ENCODE peak calls at places on chromosomes 1 and 21, in nine cellular contexts. K is activated CD8-positive, alpha-beta memory T cell treated with anti-CD3 and anti-CD28 coated beads, Interleukin-2, amount 50 U/mL, for 48 hours; U is activated CD8-positive, alpha-beta T cell treated with anti-CD3 and anti-CD28 coated beads for 36 hours; Z is activated T-helper 1 cell treated with anti-CD3 and anti-CD28 coated beads, Interleukin-12 subunit alpha, Interleukin-12 subunit beta, Interleukin-2, Interleukin-4 antibody, amounts not matched to agents 30 ng/mL and 10 ng/mL and 1 ng/mL, durations not matched to agents 14 hours and 24 hours and 36 hours; M is esophagus muscularis mucosa; S is Karpas-422; Y is astrocyte of the cerebellum; N is RCC 7860; G is CD8-positive, alpha-beta T cell. O is an unnamed sample.

GRCh38 chr1:24283326-24284155 is 35.6 kb upstream of the GRHL3 start:
- DNase-seq in Z (no peak), Y (peak), K (no peak), U (no peak), N (peak), G (no peak), M (no peak), S (no peak), O (no peak)

GRCh38 chr1:156075158-156075557 is 7.1 kb downstream of the MEX3A start:
- DNase-seq in M (no peak), K (no peak), Z (no peak), G (no peak), U (no peak), Y (no peak), N (no peak), S (no peak), O (no peak)

GRCh38 chr21:45618287-45618686 is 25.2 kb upstream of the PCBP3 start:
- DNase-seq in M (no peak), U (no peak), N (no peak), G (no peak), Y (no peak), S (no peak), K (no peak), Z (no peak), O (peak)

GRCh38 chr1:108877324-108877812 is 583 bp downstream of the GPSM2 start:
- DNase-seq in Y (no peak), K (no peak), N (peak), U (peak), M (peak), G (no peak), Z (no peak), S (peak), O (no peak)

GRCh38 chr1:14263671-14264070 is 334.8 kb upstream of the KAZN start:
- DNase-seq in U (no peak), S (no peak), G (no peak), Y (no peak), N (no peak), M (no peak), K (no peak), Z (no peak), O (no peak)

GRCh38 chr1:175941164-175941563 is 197.8 kb upstream of the TNR start:
- DNase-seq in G (no peak), K (no peak), Y (no peak), N (no peak), U (no peak), M (no peak), S (no peak), Z (no peak), O (no peak)

GRCh38 chr1:218242171-218242570 is 42.9 kb upstream of the RRP15 start:
- DNase-seq in U (no peak), Y (no peak), S (no peak), M (no peak), G (no peak), N (no peak), K (no peak), Z (no peak), O (no peak)

GRCh38 chr1:240533154-240533780 is 78.7 kb downstream of the GREM2 start:
- DNase-seq in Z (no peak), N (no peak), K (no peak), S (no peak), M (no peak), Y (no peak), U (no peak), G (no peak), O (no peak)

GRCh38 chr1:220818421-220819173 is 31.9 kb downstream of the MTARC1 start:
- DNase-seq in U (no peak), Z (no peak), M (no peak), G (no peak), Y (peak), N (no peak), K (no peak), S (no peak), O (no peak)

GRCh38 chr1:84888753-84889152 is 4.3 kb downstream of the LPAR3 start:
- DNase-seq in M (peak), Y (no peak), N (no peak), U (no peak), G (no peak), K (no peak), S (no peak), Z (no peak), O (no peak)

GRCh38 chr21:45318556-45319341 is 31.1 kb upstream of the POFUT2 start:
- DNase-seq in S (no peak), U (no peak), K (no peak), M (no peak), Z (no peak), N (peak), Y (no peak), G (no peak), O (peak)

GRCh38 chr1:23996700-23997229 is 16.6 kb upstream of the SRSF10 start:
- DNase-seq in G (no peak), Z (no peak), N (no peak), M (no peak), K (no peak), Y (no peak), U (no peak), S (no peak), O (no peak)

GRCh38 chr21:46599251-46599572 is 5.7 kb downstream of the S100B start:
- DNase-seq in N (peak), G (no peak), Y (peak), U (no peak), Z (no peak), K (no peak), S (no peak), M (no peak), O (peak)

GRCh38 chr1:155250246-155250632 is 5.0 kb downstream of the ENTREP3 start:
- DNase-seq in S (peak), Y (no peak), N (no peak), U (no peak), Z (peak), M (no peak), K (no peak), G (no peak), O (no peak)

GRCh38 chr1:109828756-109829505 is 65.2 kb upstream of the EPS8L3 start:
- DNase-seq in S (no peak), U (no peak), Z (no peak), M (no peak), N (no peak), Y (no peak), G (no peak), K (peak), O (no peak)

GRCh38 chr1:212634252-212634651 is 25.7 kb downstream of the ATF3 start:
- DNase-seq in M (no peak), Y (no peak), N (no peak), K (peak), G (no peak), Z (no peak), U (no peak), S (no peak), O (no peak)